ENCODE peak calls at places on chromosomes 5 and 9, in six cellular contexts. One of them, this sample, is unnamed.

GRCh38 chr5:176381423-176381822 is 7.0 kb downstream of the NOP16 start:
- DNase-seq in HCT116: no peak
- DNase-seq in Peyer's patch: no peak
- DNase-seq in mucosa of descending colon: no peak
- DNase-seq in fibroblast of pulmonary artery: no peak
- DNase-seq in AG04450: no peak
- DNase-seq in this sample: no peak

GRCh38 chr9:133106511-133107244 is 14.4 kb downstream of the RALGDS start:
- DNase-seq in HCT116: no peak
- DNase-seq in Peyer's patch: no peak
- DNase-seq in mucosa of descending colon: no peak
- DNase-seq in fibroblast of pulmonary artery: no peak
- DNase-seq in AG04450: no peak
- DNase-seq in this sample: no peak

GRCh38 chr5:138874771-138875628 is at the start of gene LRRTM2:
- DNase-seq in HCT116: no peak
- DNase-seq in Peyer's patch: no peak
- DNase-seq in mucosa of descending colon: peak; percentile 30
- DNase-seq in fibroblast of pulmonary artery: peak; percentile 66
- DNase-seq in AG04450: peak; percentile 85
- DNase-seq in this sample: no peak

GRCh38 chr9:93871286-93871685 is 83.9 kb downstream of the BARX1 start:
- DNase-seq in HCT116: no peak
- DNase-seq in Peyer's patch: no peak
- DNase-seq in mucosa of descending colon: no peak
- DNase-seq in fibroblast of pulmonary artery: no peak
- DNase-seq in AG04450: no peak
- DNase-seq in this sample: no peak

GRCh38 chr5:141508808-141509611 is 20.1 kb downstream of the PCDHGC5 start:
- DNase-seq in HCT116: no peak
- DNase-seq in Peyer's patch: peak; percentile 29
- DNase-seq in mucosa of descending colon: peak; percentile 24
- DNase-seq in fibroblast of pulmonary artery: peak; percentile 96
- DNase-seq in AG04450: peak; percentile 92
- DNase-seq in this sample: no peak

GRCh38 chr9:117546894-117547293 is 132.0 kb upstream of the ASTN2 start:
- DNase-seq in HCT116: no peak
- DNase-seq in Peyer's patch: no peak
- DNase-seq in mucosa of descending colon: peak; percentile 44
- DNase-seq in fibroblast of pulmonary artery: no peak
- DNase-seq in AG04450: no peak
- DNase-seq in this sample: no peak

GRCh38 chr9:17852108-17852507 is 273.2 kb downstream of the SH3GL2 start:
- DNase-seq in HCT116: no peak
- DNase-seq in Peyer's patch: no peak
- DNase-seq in mucosa of descending colon: no peak
- DNase-seq in fibroblast of pulmonary artery: no peak
- DNase-seq in AG04450: no peak
- DNase-seq in this sample: no peak

GRCh38 chr9:114124666-114125580 is 25.8 kb upstream of the KIF12 start:
- DNase-seq in HCT116: no peak
- DNase-seq in Peyer's patch: no peak
- DNase-seq in mucosa of descending colon: no peak
- DNase-seq in fibroblast of pulmonary artery: no peak
- DNase-seq in AG04450: no peak
- DNase-seq in this sample: no peak

GRCh38 chr5:51378778-51379652 is 4.2 kb upstream of the ISL1 start:
- DNase-seq in HCT116: no peak
- DNase-seq in Peyer's patch: no peak
- DNase-seq in mucosa of descending colon: no peak
- DNase-seq in fibroblast of pulmonary artery: no peak
- DNase-seq in AG04450: no peak
- DNase-seq in this sample: no peak

GRCh38 chr5:146767534-146767933 is 111.0 kb downstream of the PPP2R2B start:
- DNase-seq in HCT116: no peak
- DNase-seq in Peyer's patch: no peak
- DNase-seq in mucosa of descending colon: no peak
- DNase-seq in fibroblast of pulmonary artery: no peak
- DNase-seq in AG04450: no peak
- DNase-seq in this sample: no peak

GRCh38 chr5:90985341-90985740 is 397.8 kb downstream of the ARRDC3 start:
- DNase-seq in HCT116: no peak
- DNase-seq in Peyer's patch: no peak
- DNase-seq in mucosa of descending colon: no peak
- DNase-seq in fibroblast of pulmonary artery: no peak
- DNase-seq in AG04450: no peak
- DNase-seq in this sample: no peak

GRCh38 chr9:136720251-136720886 is 8.0 kb downstream of the DIPK1B start:
- DNase-seq in HCT116: no peak
- DNase-seq in Peyer's patch: no peak
- DNase-seq in mucosa of descending colon: no peak
- DNase-seq in fibroblast of pulmonary artery: peak; percentile 57
- DNase-seq in AG04450: no peak
- DNase-seq in this sample: no peak

GRCh38 chr9:95494022-95494415 is 22.8 kb downstream of the PTCH1 start:
- DNase-seq in HCT116: no peak
- DNase-seq in Peyer's patch: no peak
- DNase-seq in mucosa of descending colon: peak; percentile 24
- DNase-seq in fibroblast of pulmonary artery: no peak
- DNase-seq in AG04450: no peak
- DNase-seq in this sample: no peak

GRCh38 chr5:83636141-83636540 is 84.5 kb downstream of the HAPLN1 start:
- DNase-seq in HCT116: no peak
- DNase-seq in Peyer's patch: no peak
- DNase-seq in mucosa of descending colon: peak; percentile 5
- DNase-seq in fibroblast of pulmonary artery: peak; percentile 15
- DNase-seq in AG04450: no peak
- DNase-seq in this sample: no peak

GRCh38 chr5:141369994-141370848 is at the start of gene PCDHGB3:
- DNase-seq in HCT116: no peak
- DNase-seq in Peyer's patch: no peak
- DNase-seq in mucosa of descending colon: peak; percentile 29
- DNase-seq in fibroblast of pulmonary artery: peak; percentile 77
- DNase-seq in AG04450: no peak
- DNase-seq in this sample: no peak

GRCh38 chr5:140145818-140146522 is 20.2 kb downstream of the IGIP start:
- DNase-seq in HCT116: no peak
- DNase-seq in Peyer's patch: peak; percentile 35
- DNase-seq in mucosa of descending colon: peak; percentile 71
- DNase-seq in fibroblast of pulmonary artery: peak; percentile 67
- DNase-seq in AG04450: peak; percentile 24
- DNase-seq in this sample: peak; percentile 83

GRCh38 chr5:82901281-82901888 is 175.8 kb downstream of the TMEM167A start:
- DNase-seq in HCT116: no peak
- DNase-seq in Peyer's patch: no peak
- DNase-seq in mucosa of descending colon: no peak
- DNase-seq in fibroblast of pulmonary artery: no peak
- DNase-seq in AG04450: no peak
- DNase-seq in this sample: no peak

GRCh38 chr9:111794837-111795556 is at the start of gene SHOC1:
- DNase-seq in HCT116: peak; percentile 60
- DNase-seq in Peyer's patch: no peak
- DNase-seq in mucosa of descending colon: peak; percentile 17
- DNase-seq in fibroblast of pulmonary artery: no peak
- DNase-seq in AG04450: no peak
- DNase-seq in this sample: no peak

GRCh38 chr9:122016789-122017188 is 76.3 kb downstream of the TTLL11 start:
- DNase-seq in HCT116: no peak
- DNase-seq in Peyer's patch: no peak
- DNase-seq in mucosa of descending colon: no peak
- DNase-seq in fibroblast of pulmonary artery: peak; percentile 31
- DNase-seq in AG04450: no peak
- DNase-seq in this sample: peak; percentile 54
- TF ChIP-seq CTCF in HCT116: peak; percentile 28
- TF ChIP-seq CTCF in Peyer's patch: no peak
- TF ChIP-seq CTCF in mucosa of descending colon: no peak
- TF ChIP-seq CTCF in fibroblast of pulmonary artery: peak; percentile 39
- TF ChIP-seq CTCF in AG04450: peak; percentile 40
- TF ChIP-seq CTCF in this sample: peak; percentile 64

GRCh38 chr5:135192351-135192750 is 158.3 kb upstream of the PITX1 start:
- DNase-seq in HCT116: no peak
- DNase-seq in Peyer's patch: no peak
- DNase-seq in mucosa of descending colon: no peak
- DNase-seq in fibroblast of pulmonary artery: no peak
- DNase-seq in AG04450: no peak
- DNase-seq in this sample: no peak
- TF ChIP-seq CTCF in HCT116: no peak
- TF ChIP-seq CTCF in Peyer's patch: no peak
- TF ChIP-seq CTCF in mucosa of descending colon: no peak
- TF ChIP-seq CTCF in fibroblast of pulmonary artery: no peak
- TF ChIP-seq CTCF in AG04450: no peak
- TF ChIP-seq CTCF in this sample: no peak

DNA sequence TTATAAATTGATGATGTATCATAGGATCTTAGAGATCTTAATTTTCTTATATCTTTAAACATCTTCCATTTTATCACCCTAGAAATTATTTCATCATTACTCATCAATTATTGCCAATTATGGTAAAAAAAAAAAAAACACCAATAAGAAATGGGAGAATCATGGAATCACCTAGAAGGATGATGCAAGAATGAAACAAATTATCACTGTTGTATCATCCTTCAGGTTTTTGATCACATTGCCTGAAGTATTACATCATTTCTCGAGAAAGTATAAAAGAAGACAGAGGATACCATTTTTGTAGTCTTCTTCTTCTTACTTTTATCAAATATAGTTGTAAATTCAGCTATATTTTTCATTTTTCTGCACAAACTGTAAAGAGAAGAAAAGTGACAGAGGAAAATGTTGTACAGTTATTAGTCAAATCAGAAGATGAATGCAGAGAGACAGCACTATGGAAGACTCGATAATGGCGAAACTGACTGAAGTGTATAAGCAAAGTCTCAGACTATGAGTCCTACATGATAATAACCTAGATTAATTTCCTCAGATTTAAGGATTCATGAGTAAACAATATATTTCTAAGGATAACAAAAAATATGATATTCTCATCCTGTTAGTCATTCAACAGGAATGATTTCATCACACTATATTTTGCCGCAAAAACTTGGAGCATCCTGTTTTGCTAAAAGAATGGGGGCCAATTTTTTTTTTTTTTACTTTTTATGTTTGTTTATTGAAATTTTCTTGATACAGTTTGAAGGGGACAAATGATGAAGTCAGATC is 5.9 kb upstream of the STC2 start:
- DNase-seq in HCT116: no peak
- DNase-seq in Peyer's patch: no peak
- DNase-seq in mucosa of descending colon: no peak
- DNase-seq in fibroblast of pulmonary artery: peak; percentile 90
- DNase-seq in AG04450: no peak
- DNase-seq in this sample: no peak
- TF ChIP-seq CTCF in HCT116: no peak
- TF ChIP-seq CTCF in Peyer's patch: no peak
- TF ChIP-seq CTCF in mucosa of descending colon: no peak
- TF ChIP-seq CTCF in fibroblast of pulmonary artery: no peak
- TF ChIP-seq CTCF in AG04450: no peak
- TF ChIP-seq CTCF in this sample: no peak

GRCh38 chr5:160119905-160120266 is 636 bp upstream of the PWWP2A start:
- DNase-seq in HCT116: no peak
- DNase-seq in Peyer's patch: no peak
- DNase-seq in mucosa of descending colon: no peak
- DNase-seq in fibroblast of pulmonary artery: no peak
- DNase-seq in AG04450: no peak
- DNase-seq in this sample: no peak

GRCh38 chr5:160116991-160117390 is 2.3 kb downstream of the PWWP2A start:
- DNase-seq in HCT116: no peak
- DNase-seq in Peyer's patch: no peak
- DNase-seq in mucosa of descending colon: no peak
- DNase-seq in fibroblast of pulmonary artery: no peak
- DNase-seq in AG04450: no peak
- DNase-seq in this sample: no peak

GRCh38 chr5:160118349-160119141 is 705 bp downstream of the PWWP2A start:
- DNase-seq in HCT116: no peak
- DNase-seq in Peyer's patch: peak; percentile 72
- DNase-seq in mucosa of descending colon: peak; percentile 52
- DNase-seq in fibroblast of pulmonary artery: peak; percentile 13
- DNase-seq in AG04450: no peak
- DNase-seq in this sample: peak; percentile 72

GRCh38 chr5:160119142-160119904 is at the start of gene PWWP2A:
- DNase-seq in HCT116: peak; percentile 100
- DNase-seq in Peyer's patch: peak; percentile 98
- DNase-seq in mucosa of descending colon: peak; percentile 99
- DNase-seq in fibroblast of pulmonary artery: peak; percentile 100
- DNase-seq in AG04450: peak; percentile 100
- DNase-seq in this sample: peak; percentile 96
- TF ChIP-seq CTCF in HCT116: no peak
- TF ChIP-seq CTCF in Peyer's patch: no peak
- TF ChIP-seq CTCF in mucosa of descending colon: no peak
- TF ChIP-seq CTCF in fibroblast of pulmonary artery: no peak
- TF ChIP-seq CTCF in AG04450: no peak
- TF ChIP-seq CTCF in this sample: peak; percentile 46

DNA sequence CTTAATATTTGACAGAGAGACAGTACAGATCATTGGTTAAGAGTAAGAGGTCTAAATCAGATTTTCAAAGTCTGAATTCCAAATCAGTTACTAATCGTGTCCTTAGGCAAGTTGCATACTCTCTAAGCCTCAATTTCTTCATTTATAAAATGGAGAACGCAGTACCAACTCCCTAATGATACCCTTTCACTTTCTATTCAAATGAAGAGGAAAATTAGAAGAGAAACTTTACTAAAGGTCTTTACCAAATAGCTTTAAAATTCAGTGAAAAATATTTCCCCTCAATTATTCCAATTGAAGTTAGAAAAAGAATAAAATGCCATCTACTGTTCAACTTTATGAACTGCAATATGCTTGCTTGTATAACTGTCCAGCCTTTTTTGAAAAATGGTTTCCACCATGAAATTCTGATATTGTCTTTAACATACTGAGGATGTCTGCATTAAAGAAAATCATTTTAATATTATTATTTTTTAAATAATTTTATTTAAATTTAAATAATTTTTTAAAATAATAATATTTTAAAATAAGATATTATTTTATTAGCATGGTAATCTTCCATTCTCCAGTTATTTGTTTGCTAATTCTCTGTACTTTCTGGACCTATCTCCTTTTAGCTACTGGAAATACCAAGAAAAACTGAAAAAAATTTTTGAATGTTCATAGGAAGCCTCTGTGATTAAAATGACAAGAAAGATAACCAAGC is 36.0 kb downstream of the POC5 start:
- DNase-seq in HCT116: peak; percentile 15
- DNase-seq in Peyer's patch: no peak
- DNase-seq in mucosa of descending colon: no peak
- DNase-seq in fibroblast of pulmonary artery: peak; percentile 69
- DNase-seq in AG04450: no peak
- DNase-seq in this sample: no peak
- TF ChIP-seq CTCF in HCT116: peak; percentile 46
- TF ChIP-seq CTCF in Peyer's patch: peak; percentile 78
- TF ChIP-seq CTCF in mucosa of descending colon: peak; percentile 49
- TF ChIP-seq CTCF in fibroblast of pulmonary artery: peak; percentile 65
- TF ChIP-seq CTCF in AG04450: peak; percentile 67
- TF ChIP-seq CTCF in this sample: peak; percentile 87

This sample was measured in type B pancreatic cell.